ENCODE peak calls at places on chromosome 5, in four cellular contexts. S, I, F and P are unnamed samples.

GRCh38 chr5:69414885-69415583 is at the start of gene MARVELD2:
- DNase-seq in S (peak), I (no peak), F (peak), P (peak)

GRCh38 chr5:91145233-91145620 is 237.9 kb downstream of the ARRDC3 start:
- DNase-seq in S (no peak), I (no peak), F (no peak), P (no peak)

GRCh38 chr5:91319667-91320066 is 63.5 kb downstream of the ARRDC3 start:
- DNase-seq in S (no peak), I (no peak), F (no peak), P (no peak)

GRCh38 chr5:172188893-172189692 is 1.1 kb upstream of the STK10 start:
- DNase-seq in S (no peak), I (no peak), F (no peak), P (no peak)

GRCh38 chr5:22070151-22070550 is 783.0 kb downstream of the CDH12 start:
- DNase-seq in S (no peak), I (no peak), F (no peak), P (no peak)

GRCh38 chr5:157732130-157732783 is 1.0 kb downstream of the THG1L start:
- DNase-seq in S (no peak), I (no peak), F (no peak), P (no peak)

GRCh38 chr5:15554542-15554941 is 54.6 kb downstream of the FBXL7 start:
- DNase-seq in S (no peak), I (no peak), F (no peak), P (no peak)

GRCh38 chr5:39948867-39949468 is 524.2 kb upstream of the DAB2 start:
- DNase-seq in S (peak), I (peak), F (peak), P (no peak)

GRCh38 chr5:79318935-79319614 is 83.1 kb downstream of the JMY start:
- DNase-seq in S (no peak), I (no peak), F (no peak), P (no peak)

GRCh38 chr5:9198399-9198798 is 347.5 kb downstream of the SEMA5A start:
- DNase-seq in S (no peak), I (no peak), F (no peak), P (no peak)

GRCh38 chr5:111072949-111073682 is 1.6 kb downstream of the TSLP start:
- DNase-seq in S (no peak), I (peak), F (peak), P (no peak)

GRCh38 chr5:42745426-42745825 is 11.2 kb upstream of the CCDC152 start:
- DNase-seq in S (no peak), I (no peak), F (no peak), P (no peak)

GRCh38 chr5:144941004-144941403 is 770.3 kb downstream of the KCTD16 start:
- DNase-seq in S (no peak), I (no peak), F (no peak), P (no peak)

GRCh38 chr5:96601200-96601599 is 61.0 kb upstream of the CAST start:
- DNase-seq in S (no peak), I (no peak), F (no peak), P (no peak)

GRCh38 chr5:115243412-115243811 is 19.3 kb downstream of the PGGT1B start:
- DNase-seq in S (no peak), I (no peak), F (no peak), P (no peak)

GRCh38 chr5:94618029-94618492 is 343 bp downstream of the KIAA0825 start:
- DNase-seq in S (no peak), I (peak), F (peak), P (no peak)